ENCODE peak calls at places on chromosome 22, in four cellular contexts. R is AG04450; H is stimulated activated CD4-positive, alpha-beta T cell treated with anti-CD3 and anti-CD28 coated beads, Interleukin-1b, Interleukin-23, amount 100 ng/mL, for 1 hour; V is omental fat pad. K is an unnamed sample.

GRCh38 chr22:29987143-29987542 is 93.1 kb upstream of the HORMAD2 start:
- DNase-seq in H (no peak), V (no peak), R (no peak), K (no peak)

GRCh38 chr22:19055801-19056200 is 66.4 kb downstream of the DGCR2 start:
- DNase-seq in R (no peak), V (no peak), H (no peak), K (no peak)

GRCh38 chr22:40410272-40410671 is 39.9 kb downstream of the SGSM3 start:
- DNase-seq in H (no peak), R (no peak), V (no peak), K (no peak)

GRCh38 chr22:50671641-50672040 is 982 bp upstream of the SHANK3 start:
- DNase-seq in H (no peak), R (no peak), V (no peak), K (no peak)

GRCh38 chr22:38449776-38450175 is 5.2 kb downstream of the KCNJ4 start:
- DNase-seq in R (no peak), V (no peak), H (no peak), K (no peak)

GRCh38 chr22:41308054-41308453 is 6.7 kb downstream of the ZC3H7B start:
- DNase-seq in H (no peak), V (no peak), R (no peak), K (no peak)

GRCh38 chr22:46587492-46588278 is 32.5 kb upstream of the GRAMD4 start:
- DNase-seq in H (no peak), V (no peak), R (no peak), K (no peak)

GRCh38 chr22:46721716-46722115 is 16.3 kb downstream of the CERK start:
- DNase-seq in V (no peak), R (no peak), H (no peak), K (no peak)

GRCh38 chr22:36522662-36523061 is 6.3 kb downstream of the EIF3D start:
- DNase-seq in V (no peak), H (no peak), R (no peak), K (no peak)

GRCh38 chr22:48744967-48745841 is 1082.5 kb downstream of the BRD1 start:
- DNase-seq in H (no peak), R (no peak), V (peak), K (no peak)

GRCh38 chr22:40107244-40107643 is 70.5 kb upstream of the TNRC6B start:
- DNase-seq in H (no peak), V (no peak), R (no peak), K (no peak)

GRCh38 chr22:20080776-20081654 is 974 bp downstream of the DGCR8 start:
- DNase-seq in H (no peak), R (peak), V (no peak), K (peak)

GRCh38 chr22:46694423-46695170 is 43.5 kb downstream of the CERK start:
- DNase-seq in V (no peak), H (no peak), R (no peak), K (no peak)

GRCh38 chr22:39543095-39543494 is 10.5 kb upstream of the RPS19BP1 start:
- DNase-seq in V (no peak), R (no peak), H (no peak), K (no peak)

GRCh38 chr22:43404673-43405385 is 7.0 kb upstream of the MPPED1 start:
- DNase-seq in R (no peak), H (no peak), V (no peak), K (no peak)

GRCh38 chr22:29867260-29867659 is 15.7 kb upstream of the MTMR3 start:
- DNase-seq in H (no peak), R (no peak), V (no peak), K (no peak)

GRCh38 chr22:36922097-36922608 is 8.7 kb downstream of the CSF2RB start:
- DNase-seq in V (no peak), H (no peak), R (no peak), K (no peak)

GRCh38 chr22:36971726-36972125 is 47.5 kb downstream of the TST start:
- DNase-seq in H (no peak), V (no peak), R (no peak), K (no peak)

GRCh38 chr22:46063861-46064235 is 86.5 kb upstream of the PPARA start:
- DNase-seq in R (no peak), H (no peak), V (no peak), K (no peak)

GRCh38 chr22:30040499-30041055 is 39.7 kb upstream of the HORMAD2 start:
- DNase-seq in H (no peak), V (no peak), R (no peak), K (no peak)

GRCh38 chr22:47620391-47620790 is 857.9 kb downstream of the TBC1D22A start:
- DNase-seq in H (no peak), V (no peak), R (no peak), K (no peak)

GRCh38 chr22:35315855-35316745 is 16.4 kb downstream of the TOM1 start:
- DNase-seq in H (no peak), R (no peak), V (no peak), K (no peak)

GRCh38 chr22:46058591-46059519 is 81.9 kb upstream of the WNT7B start:
- DNase-seq in H (no peak), R (no peak), V (peak), K (no peak)

GRCh38 chr22:29603358-29604191 is at the start of gene NF2:
- DNase-seq in R (peak), H (peak), V (peak), K (peak)

GRCh38 chr22:19943665-19944026 is 2.0 kb upstream of the TXNRD2 start:
- DNase-seq in R (no peak), V (no peak), H (no peak), K (no peak)

GRCh38 chr22:39907035-39907434 is 6.2 kb downstream of the GRAP2 start:
- DNase-seq in R (no peak), V (no peak), H (no peak), K (no peak)

GRCh38 chr22:42862045-42862734 is 5.1 kb upstream of the ARFGAP3 start:
- DNase-seq in R (peak), H (no peak), V (no peak), K (no peak)

GRCh38 chr22:37248251-37248650 is 4.2 kb upstream of the RAC2 start:
- DNase-seq in R (no peak), V (no peak), H (no peak), K (no peak)

GRCh38 chr22:40363059-40363458 is 7.3 kb upstream of the SGSM3 start:
- DNase-seq in H (no peak), V (no peak), R (peak), K (no peak)

GRCh38 chr22:25736378-25737011 is 5.5 kb upstream of the MYO18B start:
- DNase-seq in R (no peak), H (no peak), V (no peak), K (no peak)

GRCh38 chr22:36868546-36868945 is 7.7 kb downstream of the NCF4 start:
- DNase-seq in V (no peak), H (no peak), R (no peak), K (no peak)

GRCh38 chr22:37383342-37383741 is 43.9 kb downstream of the ELFN2 start:
- DNase-seq in V (no peak), H (no peak), R (no peak), K (no peak)

K was measured in HS-5.